ENCODE peak calls at places on chromosomes 11 and 22, in six cellular contexts. One of them, this sample, is unnamed.

GRCh38 chr11:85750646-85751045 is 60.3 kb downstream of the SYTL2 start:
- DNase-seq in CD4-positive, alpha-beta T cell: no peak
- DNase-seq in dermis blood vessel endothelial cell: no peak
- DNase-seq in effector CD8-positive, alpha-beta T cell: no peak
- DNase-seq in NCI-H446 treated with DMSO at 0.1 percent for 48 hours: no peak
- DNase-seq in breast epithelium: no peak
- DNase-seq in this sample: no peak

GRCh38 chr11:17790453-17790852 is 55.9 kb downstream of the KCNC1 start:
- DNase-seq in CD4-positive, alpha-beta T cell: no peak
- DNase-seq in dermis blood vessel endothelial cell: no peak
- DNase-seq in effector CD8-positive, alpha-beta T cell: no peak
- DNase-seq in NCI-H446 treated with DMSO at 0.1 percent for 48 hours: no peak
- DNase-seq in breast epithelium: no peak
- DNase-seq in this sample: no peak

GRCh38 chr11:69984457-69985261 is 93.5 kb upstream of the ANO1 start:
- DNase-seq in CD4-positive, alpha-beta T cell: no peak
- DNase-seq in dermis blood vessel endothelial cell: no peak
- DNase-seq in effector CD8-positive, alpha-beta T cell: no peak
- DNase-seq in NCI-H446 treated with DMSO at 0.1 percent for 48 hours: no peak
- DNase-seq in breast epithelium: no peak
- DNase-seq in this sample: no peak

GRCh38 chr22:43263645-43264514 is 76.9 kb upstream of the TTLL12 start:
- DNase-seq in CD4-positive, alpha-beta T cell: peak; percentile 55
- DNase-seq in dermis blood vessel endothelial cell: peak; percentile 99
- DNase-seq in effector CD8-positive, alpha-beta T cell: peak; percentile 36
- DNase-seq in NCI-H446 treated with DMSO at 0.1 percent for 48 hours: no peak
- DNase-seq in breast epithelium: peak; percentile 42
- DNase-seq in this sample: peak; percentile 46

GRCh38 chr22:23182289-23183106 is 2.2 kb downstream of the BCR start:
- DNase-seq in CD4-positive, alpha-beta T cell: peak; percentile 26
- DNase-seq in dermis blood vessel endothelial cell: peak; percentile 55
- DNase-seq in effector CD8-positive, alpha-beta T cell: no peak
- DNase-seq in NCI-H446 treated with DMSO at 0.1 percent for 48 hours: no peak
- DNase-seq in breast epithelium: no peak
- DNase-seq in this sample: no peak

GRCh38 chr11:96272542-96273306 is 70.3 kb downstream of the MAML2 start:
- DNase-seq in CD4-positive, alpha-beta T cell: no peak
- DNase-seq in dermis blood vessel endothelial cell: peak; percentile 38
- DNase-seq in effector CD8-positive, alpha-beta T cell: no peak
- DNase-seq in NCI-H446 treated with DMSO at 0.1 percent for 48 hours: no peak
- DNase-seq in breast epithelium: peak; percentile 60
- DNase-seq in this sample: no peak

GRCh38 chr11:110366234-110366633 is 63.5 kb upstream of the FDX1 start:
- DNase-seq in CD4-positive, alpha-beta T cell: no peak
- DNase-seq in dermis blood vessel endothelial cell: peak; percentile 68
- DNase-seq in effector CD8-positive, alpha-beta T cell: no peak
- DNase-seq in NCI-H446 treated with DMSO at 0.1 percent for 48 hours: no peak
- DNase-seq in breast epithelium: peak; percentile 36
- DNase-seq in this sample: no peak

GRCh38 chr22:24422078-24422665 is 5.2 kb upstream of the ADORA2A start:
- DNase-seq in CD4-positive, alpha-beta T cell: no peak
- DNase-seq in dermis blood vessel endothelial cell: no peak
- DNase-seq in effector CD8-positive, alpha-beta T cell: no peak
- DNase-seq in NCI-H446 treated with DMSO at 0.1 percent for 48 hours: no peak
- DNase-seq in breast epithelium: no peak
- DNase-seq in this sample: no peak

GRCh38 chr11:123654566-123655081 is at the start of gene SCN3B:
- DNase-seq in CD4-positive, alpha-beta T cell: no peak
- DNase-seq in dermis blood vessel endothelial cell: peak; percentile 79
- DNase-seq in effector CD8-positive, alpha-beta T cell: no peak
- DNase-seq in NCI-H446 treated with DMSO at 0.1 percent for 48 hours: peak; percentile 78
- DNase-seq in breast epithelium: peak; percentile 49
- DNase-seq in this sample: peak; percentile 86

GRCh38 chr11:94129505-94130335 is 1.1 kb downstream of the PANX1 start:
- DNase-seq in CD4-positive, alpha-beta T cell: no peak
- DNase-seq in dermis blood vessel endothelial cell: no peak
- DNase-seq in effector CD8-positive, alpha-beta T cell: no peak
- DNase-seq in NCI-H446 treated with DMSO at 0.1 percent for 48 hours: no peak
- DNase-seq in breast epithelium: peak; percentile 57
- DNase-seq in this sample: no peak

GRCh38 chr11:69309800-69310280 is 15.9 kb downstream of the MYEOV start:
- DNase-seq in CD4-positive, alpha-beta T cell: no peak
- DNase-seq in dermis blood vessel endothelial cell: peak; percentile 63
- DNase-seq in effector CD8-positive, alpha-beta T cell: no peak
- DNase-seq in NCI-H446 treated with DMSO at 0.1 percent for 48 hours: no peak
- DNase-seq in breast epithelium: no peak
- DNase-seq in this sample: no peak

GRCh38 chr11:130671801-130672700 is 223.6 kb downstream of the ADAMTS15 start:
- DNase-seq in CD4-positive, alpha-beta T cell: no peak
- DNase-seq in dermis blood vessel endothelial cell: peak; percentile 44
- DNase-seq in effector CD8-positive, alpha-beta T cell: no peak
- DNase-seq in NCI-H446 treated with DMSO at 0.1 percent for 48 hours: no peak
- DNase-seq in breast epithelium: peak; percentile 52
- DNase-seq in this sample: peak; percentile 54

GRCh38 chr11:103295704-103296103 is 186.5 kb downstream of the DYNC2H1 start:
- DNase-seq in CD4-positive, alpha-beta T cell: no peak
- DNase-seq in dermis blood vessel endothelial cell: peak; percentile 21
- DNase-seq in effector CD8-positive, alpha-beta T cell: no peak
- DNase-seq in NCI-H446 treated with DMSO at 0.1 percent for 48 hours: no peak
- DNase-seq in breast epithelium: no peak
- DNase-seq in this sample: no peak

GRCh38 chr22:42644422-42645340 is 4.3 kb upstream of the ATP5MGL start:
- DNase-seq in CD4-positive, alpha-beta T cell: no peak
- DNase-seq in dermis blood vessel endothelial cell: peak; percentile 81
- DNase-seq in effector CD8-positive, alpha-beta T cell: no peak
- DNase-seq in NCI-H446 treated with DMSO at 0.1 percent for 48 hours: no peak
- DNase-seq in breast epithelium: peak; percentile 42
- DNase-seq in this sample: peak; percentile 67

GRCh38 chr11:105609832-105610781 is at the start of gene GRIA4:
- DNase-seq in CD4-positive, alpha-beta T cell: no peak
- DNase-seq in dermis blood vessel endothelial cell: peak; percentile 55
- DNase-seq in effector CD8-positive, alpha-beta T cell: no peak
- DNase-seq in NCI-H446 treated with DMSO at 0.1 percent for 48 hours: peak; percentile 81
- DNase-seq in breast epithelium: peak; percentile 43
- DNase-seq in this sample: peak; percentile 13

GRCh38 chr11:64164392-64165312 is 1.3 kb downstream of the MACROD1 start:
- DNase-seq in CD4-positive, alpha-beta T cell: no peak
- DNase-seq in dermis blood vessel endothelial cell: peak; percentile 18
- DNase-seq in effector CD8-positive, alpha-beta T cell: no peak
- DNase-seq in NCI-H446 treated with DMSO at 0.1 percent for 48 hours: no peak
- DNase-seq in breast epithelium: no peak
- DNase-seq in this sample: peak; percentile 69

GRCh38 chr11:81989093-81989492 is 744.6 kb downstream of the FAM181B start:
- DNase-seq in CD4-positive, alpha-beta T cell: no peak
- DNase-seq in dermis blood vessel endothelial cell: no peak
- DNase-seq in effector CD8-positive, alpha-beta T cell: no peak
- DNase-seq in NCI-H446 treated with DMSO at 0.1 percent for 48 hours: no peak
- DNase-seq in breast epithelium: peak; percentile 24
- DNase-seq in this sample: no peak

GRCh38 chr11:27242591-27242990 is 120.4 kb downstream of the CCDC34 start:
- DNase-seq in CD4-positive, alpha-beta T cell: no peak
- DNase-seq in dermis blood vessel endothelial cell: no peak
- DNase-seq in effector CD8-positive, alpha-beta T cell: no peak
- DNase-seq in NCI-H446 treated with DMSO at 0.1 percent for 48 hours: no peak
- DNase-seq in breast epithelium: no peak
- DNase-seq in this sample: no peak

GRCh38 chr11:72249961-72250360 is 6.0 kb upstream of the PHOX2A start:
- DNase-seq in CD4-positive, alpha-beta T cell: no peak
- DNase-seq in dermis blood vessel endothelial cell: no peak
- DNase-seq in effector CD8-positive, alpha-beta T cell: no peak
- DNase-seq in NCI-H446 treated with DMSO at 0.1 percent for 48 hours: no peak
- DNase-seq in breast epithelium: no peak
- DNase-seq in this sample: no peak

This sample was measured in psoas muscle.